ENCODE peak calls at places on chromosomes 1 and 21, in ten cellular contexts. Z is CD8-positive, alpha-beta memory T cell; Q is GM23248; S is ascending aorta; D is ovary; V is trophoblast cell; T is CD8-positive, alpha-beta T cell; L is lower lobe of right lung; E is kidney; K is keratinocyte. W is an unnamed sample. For H3K9me3 and H3K4me1, the result is how much of the 10 kb centered on the place peaks cover.

GRCh38 chr1:11070876-11071275 is 11.1 kb upstream of the SRM start:
- DNase-seq in T (no peak), Z (no peak), Q (no peak), S (no peak), L (no peak), K (no peak), E (peak), V (no peak), D (no peak), W (no peak)

GRCh38 chr1:193411771-193412170 is 225.4 kb upstream of the B3GALT2 start:
- DNase-seq in Q (no peak), L (no peak), S (no peak), E (no peak), D (no peak), V (no peak), K (no peak), T (no peak), Z (peak), W (no peak)

GRCh38 chr1:168803696-168804510 is 74.9 kb upstream of the DPT start:
- DNase-seq in K (no peak), E (no peak), Z (no peak), L (no peak), T (no peak), V (no peak), D (no peak), Q (no peak), S (no peak), W (no peak)

GRCh38 chr1:183739640-183740385 is 65.1 kb upstream of the RGL1 start:
- DNase-seq in V (no peak), L (no peak), K (no peak), T (no peak), Q (peak), D (no peak), S (no peak), Z (no peak), E (no peak), W (no peak)

GRCh38 chr1:53326598-53327182 is 1.2 kb downstream of the LRP8 start:
- DNase-seq in T (peak), L (peak), E (peak), V (peak), Z (no peak), Q (peak), K (no peak), S (no peak), D (peak), W (peak)

GRCh38 chr1:119617751-119618691 is 30.0 kb downstream of the ZNF697 start:
- DNase-seq in E (no peak), D (peak), S (no peak), T (no peak), Q (no peak), K (no peak), Z (no peak), V (peak), L (no peak), W (peak)

GRCh38 chr21:42414928-42415769 is 11.4 kb downstream of the UBASH3A start:
- DNase-seq in Z (peak), T (peak), Q (peak), E (peak), D (peak), L (no peak), V (peak), S (no peak), K (no peak), W (no peak)

GRCh38 chr21:36730291-36731281 is 31.7 kb downstream of the SIM2 start:
- DNase-seq in E (no peak), L (no peak), S (no peak), Q (no peak), V (peak), Z (no peak), T (no peak), K (no peak), D (no peak), W (no peak)

GRCh38 chr1:227792216-227793078 is 23.0 kb upstream of the PRSS38 start:
- DNase-seq in T (no peak), L (no peak), Q (no peak), S (peak), E (no peak), Z (no peak), K (no peak), V (peak), D (no peak), W (no peak)

GRCh38 chr1:64922336-64922735 is 44.0 kb downstream of the JAK1 start:
- DNase-seq in Q (no peak), L (no peak), T (no peak), E (no peak), S (no peak), K (no peak), V (no peak), D (no peak), Z (peak), W (no peak)

GRCh38 chr21:33127154-33127893 is 57.4 kb downstream of the OLIG1 start:
- DNase-seq in E (no peak), Q (peak), T (peak), Z (peak), K (no peak), V (peak), L (peak), D (no peak), S (peak), W (no peak)

GRCh38 chr1:202107801-202108731 is 14.7 kb upstream of the GPR37L1 start:
- DNase-seq in Z (no peak), S (no peak), Q (no peak), L (peak), D (no peak), E (peak), V (no peak), K (no peak), T (no peak), W (peak)

GRCh38 chr1:111216751-111217150 is 10.8 kb upstream of the CHI3L2 start:
- DNase-seq in Z (no peak), E (no peak), V (no peak), T (no peak), D (no peak), K (no peak), Q (no peak), L (no peak), S (no peak), W (no peak)

GRCh38 chr1:19310720-19311502 is 1.0 kb downstream of the AKR7A2 start:
- DNase-seq in Z (no peak), D (no peak), K (no peak), V (peak), S (no peak), Q (peak), T (no peak), E (no peak), L (no peak), W (no peak)

GRCh38 chr1:61642475-61643232 is 82.3 kb downstream of the TM2D1 start:
- DNase-seq in K (no peak), E (no peak), L (no peak), V (peak), D (no peak), Q (no peak), Z (no peak), S (no peak), T (no peak), W (no peak)

GRCh38 chr1:77857557-77857956 is 30.9 kb upstream of the NEXN start:
- DNase-seq in Q (peak), L (no peak), E (no peak), K (no peak), Z (no peak), S (no peak), D (no peak), T (no peak), V (no peak), W (no peak)

GRCh38 chr1:58065520-58065919 is 481.0 kb downstream of the OMA1 start:
- DNase-seq in Q (no peak), S (no peak), Z (no peak), D (no peak), V (no peak), K (no peak), L (no peak), T (no peak), E (peak), W (no peak)

GRCh38 chr1:37958690-37959089 is 11.8 kb upstream of the INPP5B start:
- DNase-seq in V (peak), E (no peak), K (peak), Q (peak), L (no peak), T (no peak), D (no peak), S (no peak), Z (no peak), W (no peak)

GRCh38 chr21:29511076-29511475 is 212.4 kb downstream of the BACH1 start:
- DNase-seq in V (peak), Q (peak), K (no peak), Z (no peak), S (no peak), T (no peak), L (no peak), D (no peak), E (no peak), W (no peak)

GRCh38 chr1:160359559-160360226 is 7.2 kb upstream of the NHLH1 start:
- DNase-seq in L (no peak), Q (peak), K (no peak), V (no peak), D (no peak), T (no peak), E (no peak), Z (no peak), S (no peak), W (no peak)

GRCh38 chr1:167175901-167176300 is 44.8 kb upstream of the POU2F1 start:
- DNase-seq in L (no peak), S (no peak), E (no peak), Z (no peak), D (no peak), K (no peak), V (peak), Q (peak), T (no peak), W (no peak)

GRCh38 chr1:4380564-4381168 is 273.7 kb upstream of the AJAP1 start:
- DNase-seq in Z (no peak), E (no peak), Q (no peak), S (no peak), K (peak), L (no peak), D (no peak), V (peak), T (no peak), W (no peak)
- H3K9me3 ChIP-seq in Z (under half), E (under half), Q (under half), S (under half), K (under half), L (under half), D (under half), V (under half), T (under half), W (under half)

DNA sequence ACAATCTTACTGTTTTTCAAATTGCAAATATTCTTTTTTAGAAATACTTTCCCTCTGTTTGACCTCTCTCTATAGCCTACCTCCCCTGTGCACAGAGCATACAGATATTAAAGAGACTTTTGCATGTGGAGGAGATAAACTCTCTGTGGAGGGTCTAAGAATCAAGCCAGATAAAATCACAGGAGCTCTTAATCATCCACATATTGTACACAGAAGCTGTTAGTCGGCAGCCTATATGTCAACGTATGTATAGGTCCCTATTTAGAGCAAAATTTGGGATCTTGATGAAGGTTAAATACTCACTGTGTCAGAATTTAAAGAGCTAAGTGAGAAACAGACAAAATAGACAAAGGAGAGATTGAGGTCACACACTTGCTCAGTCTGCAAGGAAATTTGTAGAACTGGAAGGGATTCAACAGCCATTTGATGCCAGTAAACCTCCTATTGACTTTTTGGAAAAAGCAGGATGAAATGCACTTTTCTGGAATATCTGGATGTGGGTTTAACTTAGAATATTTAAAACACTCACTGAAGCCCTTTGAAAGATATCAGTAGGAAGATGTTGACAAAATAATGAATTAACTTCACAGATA is 4.1 kb upstream of the IRF2BP2 start:
- DNase-seq in D (no peak), Z (no peak), Q (peak), V (no peak), T (no peak), E (no peak), S (no peak), L (no peak), K (no peak), W (no peak)
- H3K4me1 ChIP-seq in D (under half), Z (under half), Q (half or more), V (under half), T (under half), E (half or more), S (under half), L (half or more), K (half or more), W (half or more)

GRCh38 chr21:14678987-14679574 is 133.0 kb upstream of the SAMSN1 start:
- DNase-seq in Q (no peak), K (no peak), V (no peak), S (no peak), L (no peak), E (no peak), Z (no peak), T (no peak), D (no peak), W (no peak)
- H3K27ac ChIP-seq in Q (no peak), K (no peak), V (no peak), S (no peak), L (no peak), E (no peak), Z (no peak), T (no peak), D (no peak), W (no peak)

GRCh38 chr1:4002061-4002521 is 102.0 kb upstream of the C1orf174 start:
- DNase-seq in Q (no peak), D (no peak), V (no peak), S (no peak), T (no peak), E (peak), L (no peak), Z (no peak), K (no peak), W (no peak)
- H3K9me3 ChIP-seq in Q (under half), D (under half), V (under half), S (under half), T (under half), E (under half), L (under half), Z (under half), K (under half), W (under half)

GRCh38 chr1:236207569-236207968 is 65.2 kb downstream of the GPR137B start:
- DNase-seq in S (no peak), L (no peak), E (no peak), D (no peak), K (no peak), Q (no peak), T (no peak), V (no peak), Z (no peak), W (no peak)
- H3K4me1 ChIP-seq in S (under half), L (under half), E (under half), D (under half), K (under half), Q (under half), T (under half), V (under half), Z (under half), W (under half)

GRCh38 chr1:204420039-204421004 is 8.7 kb upstream of the PPP1R15B start:
- DNase-seq in S (peak), L (no peak), Q (no peak), T (no peak), V (peak), Z (no peak), D (no peak), K (no peak), E (no peak), W (no peak)
- H3K27ac ChIP-seq in S (peak), L (no peak), Q (no peak), T (no peak), V (no peak), Z (no peak), D (no peak), K (no peak), E (no peak), W (peak)

W was measured in pancreas.